ENCODE peak calls at places on chromosomes 5 and 9, in six cellular contexts. S, M, I, T, Q and C are unnamed samples.
A peak's percentile ranks its signal among the peaks of the same experiment; 100 is the strongest.

GRCh38 chr5:15933481-15934207 is 245.9 kb downstream of the MARCHF11 start:
- DNase-seq in T (no peak), I (no peak), M (no peak), S (no peak), Q (no peak), C (no peak)

GRCh38 chr9:127974002-127974768 is 6.6 kb downstream of the EEIG1 start:
- DNase-seq in M (peak; percentile 37), Q (peak; percentile 76), I (no peak), T (no peak), S (no peak), C (no peak)

GRCh38 chr9:137488330-137488653 is 29.2 kb upstream of the NSMF start:
- DNase-seq in M (no peak), I (no peak), S (no peak), Q (peak; percentile 75), T (no peak), C (no peak)

GRCh38 chr5:31823477-31823876 is 184.5 kb downstream of the PDZD2 start:
- DNase-seq in I (peak; percentile 4), M (no peak), Q (no peak), S (peak; percentile 57), T (no peak), C (no peak)

GRCh38 chr9:85061969-85062368 is 392.4 kb downstream of the NTRK2 start:
- DNase-seq in Q (no peak), T (no peak), I (no peak), S (no peak), M (no peak), C (no peak)

GRCh38 chr5:177029498-177029897 is 7.0 kb downstream of the ZNF346 start:
- DNase-seq in M (no peak), S (no peak), I (no peak), T (no peak), Q (no peak), C (no peak)

GRCh38 chr5:79229357-79230174 is 6.4 kb upstream of the JMY start:
- DNase-seq in Q (peak; percentile 23), T (peak; percentile 6), M (no peak), S (no peak), I (no peak), C (no peak)

GRCh38 chr5:173498286-173498685 is 118.2 kb downstream of the BOD1 start:
- DNase-seq in M (no peak), T (peak; percentile 46), Q (no peak), S (no peak), I (no peak), C (peak; percentile 25)

GRCh38 chr5:178356459-178356872 is 123.9 kb upstream of the PHYKPL start:
- DNase-seq in S (peak; percentile 77), M (peak; percentile 68), I (no peak), T (no peak), Q (peak; percentile 58), C (no peak)

GRCh38 chr5:160159991-160160826 is 41.0 kb upstream of the PWWP2A start:
- DNase-seq in S (peak; percentile 96), M (no peak), I (no peak), Q (no peak), T (no peak), C (no peak)

GRCh38 chr5:178331491-178331981 is 98.9 kb upstream of the PHYKPL start:
- DNase-seq in T (no peak), I (no peak), S (no peak), M (peak; percentile 81), Q (peak; percentile 79), C (no peak)

GRCh38 chr5:150616024-150616470 is 24.4 kb upstream of the SYNPO start:
- DNase-seq in S (no peak), T (no peak), Q (peak; percentile 90), I (peak; percentile 45), M (peak; percentile 87), C (no peak)

GRCh38 chr5:52983731-52984620 is 5.2 kb upstream of the ITGA2 start:
- DNase-seq in S (no peak), Q (no peak), T (no peak), M (no peak), I (no peak), C (no peak)

GRCh38 chr9:37946041-37946440 is 42.1 kb upstream of the SLC25A51 start:
- DNase-seq in T (no peak), M (peak; percentile 11), Q (no peak), S (no peak), I (no peak), C (no peak)

GRCh38 chr5:142597025-142597424 is 88.9 kb downstream of the FGF1 start:
- DNase-seq in I (no peak), M (no peak), T (no peak), S (no peak), Q (no peak), C (no peak)
- H3K4me3 ChIP-seq in I (no peak overlapping the region), M (no peak overlapping the region), T (no peak overlapping the region), S (no peak overlapping the region), Q (no peak overlapping the region), C (no peak overlapping the region)

GRCh38 chr9:25964239-25964638 is 286.0 kb upstream of the TUSC1 start:
- DNase-seq in M (no peak), Q (peak; percentile 52), T (peak; percentile 73), S (peak; percentile 92), I (peak; percentile 53), C (peak; percentile 1)
- TF ChIP-seq CTCF in M (no peak), Q (peak; percentile 70), T (peak; percentile 70), S (peak; percentile 98), I (peak; percentile 40), C (peak; percentile 65)

DNA sequence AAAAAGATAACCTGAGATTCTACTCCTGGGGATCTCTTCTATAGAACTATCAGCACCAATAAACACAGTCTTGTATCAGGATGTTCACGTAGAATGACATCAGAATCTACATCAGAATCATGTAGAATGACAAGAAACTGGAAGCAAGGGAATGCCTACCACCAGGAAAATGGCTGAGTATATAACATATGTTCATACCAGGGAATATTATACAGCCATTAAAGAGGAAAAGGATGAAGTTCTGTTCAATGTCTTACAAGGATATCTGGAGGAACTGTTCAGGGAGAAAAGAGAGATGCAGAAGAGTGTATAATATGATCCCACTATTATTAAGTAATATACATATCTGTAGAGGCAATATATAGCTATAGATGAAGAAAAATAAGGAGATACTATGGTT is 4.8 kb downstream of the ZBED3 start:
- DNase-seq in S (no peak), T (no peak), M (no peak), I (no peak), Q (no peak), C (no peak)
- H3K4me3 ChIP-seq in S (no peak overlapping the region), T (no peak overlapping the region), M (no peak overlapping the region), I (no peak overlapping the region), Q (no peak overlapping the region), C (no peak overlapping the region)

GRCh38 chr5:99795026-99795425 is 740.1 kb upstream of the FAM174A start:
- DNase-seq in Q (no peak), I (no peak), M (no peak), T (no peak), S (no peak), C (no peak)
- TF ChIP-seq CTCF in Q (no peak), I (no peak), M (no peak), T (no peak), S (no peak), C (no peak)

DNA sequence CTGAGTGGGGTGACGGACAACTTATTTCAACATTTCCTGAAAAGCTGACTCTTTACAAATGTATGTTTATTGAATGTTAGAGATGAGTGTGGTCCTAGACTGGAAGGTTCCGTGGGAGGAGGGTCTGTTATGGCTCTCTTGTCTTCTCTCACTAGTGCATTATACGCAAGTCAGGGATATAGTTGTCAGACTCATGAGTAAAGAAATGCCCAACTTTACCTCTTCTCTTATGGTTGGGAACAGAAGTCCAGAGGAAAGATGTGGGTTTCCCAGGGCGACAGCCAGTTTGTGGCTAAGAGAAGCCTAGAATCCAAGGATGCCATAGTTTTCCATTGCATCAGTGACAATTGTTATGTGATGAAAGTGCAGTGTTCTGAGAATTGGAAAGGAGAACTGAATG is 839.3 kb upstream of the WWC1 start:
- DNase-seq in I (no peak), S (no peak), Q (no peak), M (no peak), T (no peak), C (no peak)
- H3K4me3 ChIP-seq in I (no peak overlapping the region), S (no peak overlapping the region), Q (no peak overlapping the region), M (no peak overlapping the region), T (no peak overlapping the region), C (no peak overlapping the region)